ENCODE peak calls at places on chromosomes 2 and 18, in six cellular contexts. W is K562, U is HCT116, Q is SK-N-SH, A is HepG2, J is GM12878. X is an unnamed sample.

GRCh38 chr2:20423847-20424246 is 23.0 kb upstream of the RHOB start:
- DNase-seq in W (no peak), U (no peak), Q (no peak), A (no peak), J (no peak), X (no peak)

GRCh38 chr18:37299471-37300304 is 265.9 kb downstream of the CELF4 start:
- DNase-seq in W (peak), U (peak), Q (peak), A (peak), J (peak), X (no peak)

GRCh38 chr2:166127217-166128155 is at the start of gene SCN1A:
- DNase-seq in W (peak), U (peak), Q (peak), A (peak), J (no peak), X (no peak)

GRCh38 chr2:135987441-135987840 is 2.0 kb upstream of the DARS1 start:
- DNase-seq in W (no peak), U (no peak), Q (no peak), A (no peak), J (no peak), X (no peak)

GRCh38 chr2:38581193-38582147 is 21.3 kb downstream of the HNRNPLL start:
- DNase-seq in W (peak), U (peak), Q (peak), A (peak), J (peak), X (no peak)

GRCh38 chr18:23453657-23454011 is 547 bp downstream of the RIOK3 start:
- DNase-seq in W (peak), U (no peak), Q (no peak), A (peak), J (no peak), X (no peak)

GRCh38 chr2:64056021-64056420 is 36.8 kb upstream of the VPS54 start:
- DNase-seq in W (no peak), U (no peak), Q (peak), A (no peak), J (no peak), X (no peak)

GRCh38 chr2:119431976-119432881 is 575 bp downstream of the TMEM37 start:
- DNase-seq in W (peak), U (no peak), Q (no peak), A (no peak), J (no peak), X (peak)

GRCh38 chr2:39632871-39633270 is 32.8 kb upstream of the TMEM178A start:
- DNase-seq in W (no peak), U (no peak), Q (no peak), A (no peak), J (no peak), X (no peak)

GRCh38 chr2:113391073-113391472 is 46.4 kb upstream of the ZNG1B start:
- DNase-seq in W (no peak), U (no peak), Q (no peak), A (no peak), J (no peak), X (no peak)

GRCh38 chr2:218605438-218605837 is 2.3 kb upstream of the PLCD4 start:
- DNase-seq in W (no peak), U (no peak), Q (peak), A (no peak), J (no peak), X (no peak)

GRCh38 chr2:84919885-84920580 is 14.6 kb downstream of the TMSB10 start:
- DNase-seq in W (peak), U (peak), Q (no peak), A (peak), J (no peak), X (no peak)

GRCh38 chr18:79411614-79412526 is 16.1 kb downstream of the NFATC1 start:
- DNase-seq in W (no peak), U (no peak), Q (no peak), A (no peak), J (no peak), X (no peak)

GRCh38 chr18:76380791-76381405 is 114.1 kb downstream of the ZNF516 start:
- DNase-seq in W (peak), U (peak), Q (no peak), A (no peak), J (no peak), X (peak)

GRCh38 chr2:171513719-171514160 is 8.5 kb upstream of the CYBRD1 start:
- DNase-seq in W (peak), U (no peak), Q (no peak), A (no peak), J (peak), X (no peak)

GRCh38 chr2:217673555-217674088 is 329.2 kb downstream of the TNS1 start:
- DNase-seq in W (no peak), U (no peak), Q (no peak), A (no peak), J (no peak), X (no peak)

GRCh38 chr2:225040862-225041209 is 1.4 kb downstream of the DOCK10 start:
- DNase-seq in W (no peak), U (no peak), Q (peak), A (no peak), J (no peak), X (no peak)

GRCh38 chr2:2324565-2325101 is 6.4 kb downstream of the MYT1L start:
- DNase-seq in W (no peak), U (no peak), Q (peak), A (no peak), J (no peak), X (no peak)

GRCh38 chr2:112692496-112692911 is 28.3 kb upstream of the NT5DC4 start:
- DNase-seq in W (peak), U (peak), Q (no peak), A (peak), J (peak), X (peak)

GRCh38 chr2:68741238-68741637 is 6.6 kb downstream of the ARHGAP25 start:
- DNase-seq in W (no peak), U (no peak), Q (no peak), A (no peak), J (no peak), X (no peak)

GRCh38 chr2:10414000-10414451 is 34.1 kb downstream of the ODC1 start:
- DNase-seq in W (no peak), U (no peak), Q (no peak), A (no peak), J (no peak), X (no peak)

GRCh38 chr2:109649736-109650695 is 35.9 kb downstream of the SOWAHC start:
- DNase-seq in W (no peak), U (no peak), Q (no peak), A (no peak), J (no peak), X (no peak)

GRCh38 chr2:50951416-50951815 is 80.5 kb downstream of the NRXN1 start:
- DNase-seq in W (no peak), U (no peak), Q (no peak), A (no peak), J (no peak), X (no peak)

GRCh38 chr18:8830067-8831060 is 125.0 kb downstream of the MTCL1 start:
- DNase-seq in W (no peak), U (no peak), Q (no peak), A (no peak), J (no peak), X (no peak)

GRCh38 chr2:128836559-128837100 is 518.0 kb upstream of the HS6ST1 start:
- DNase-seq in W (no peak), U (no peak), Q (no peak), A (no peak), J (no peak), X (no peak)

GRCh38 chr2:1752751-1753150 is 8.4 kb upstream of the PXDN start:
- DNase-seq in W (no peak), U (no peak), Q (no peak), A (no peak), J (no peak), X (no peak)

DNA sequence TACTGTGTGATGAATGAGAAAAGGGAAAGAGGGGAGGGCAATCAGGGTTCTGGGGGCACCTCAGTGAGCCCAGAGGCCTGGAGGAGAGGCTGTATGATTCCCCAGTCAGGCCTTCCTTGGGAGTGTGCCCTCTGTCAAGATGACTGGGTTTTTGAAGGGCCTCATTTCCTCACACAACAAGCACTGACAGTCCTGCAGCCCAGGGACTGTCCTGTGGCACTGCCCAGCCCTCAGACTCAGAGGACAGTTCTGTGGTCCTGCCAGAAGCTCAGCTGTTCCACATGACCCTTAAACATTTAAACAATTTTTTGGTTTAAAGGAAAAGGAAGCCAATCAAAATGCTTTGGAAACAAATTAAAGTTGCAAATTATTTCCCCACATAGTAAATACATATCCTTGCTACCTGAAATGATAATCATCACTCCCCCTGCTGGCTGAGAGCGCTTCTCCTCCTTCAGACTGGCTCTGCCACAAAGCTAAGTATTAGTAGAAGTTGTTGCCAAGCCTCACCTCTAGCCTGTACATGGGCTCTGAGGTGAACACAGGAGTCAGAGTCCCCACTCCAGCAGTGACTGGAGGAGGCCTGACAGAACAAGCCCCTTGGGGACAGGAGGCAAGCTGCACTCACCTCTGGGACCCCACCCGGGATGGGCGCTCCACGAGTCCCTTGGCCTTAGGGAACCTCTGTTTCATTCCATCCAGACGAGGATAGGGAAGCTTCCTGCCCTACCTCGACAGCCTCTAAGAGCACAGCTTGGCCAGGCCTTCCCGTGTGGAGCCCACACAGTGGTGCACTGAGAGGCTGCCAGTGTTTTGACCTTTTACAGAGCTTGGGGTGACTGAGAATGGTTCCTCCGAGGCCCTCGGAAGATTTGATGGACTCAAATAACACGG is 91.2 kb upstream of the SMAD7 start:
- DNase-seq in W (peak), U (peak), Q (no peak), A (peak), J (no peak), X (no peak)
- TF ChIP-seq MAX in W (no peak), U (no peak), Q (no peak), A (no peak), J (no peak), X (no peak)

GRCh38 chr18:58310517-58310916 is 266.5 kb downstream of the NEDD4L start:
- DNase-seq in W (no peak), U (no peak), Q (no peak), A (no peak), J (no peak), X (no peak)
- TF ChIP-seq JUND in W (no peak), U (no peak), Q (no peak), A (no peak), J (no peak), X (no peak)

GRCh38 chr2:173241643-173242042 is 113.0 kb upstream of the CDCA7 start:
- DNase-seq in W (no peak), U (no peak), Q (no peak), A (no peak), J (no peak), X (no peak)

GRCh38 chr2:173235947-173236803 is 118.5 kb upstream of the CDCA7 start:
- DNase-seq in W (no peak), U (no peak), Q (no peak), A (no peak), J (no peak), X (peak)

GRCh38 chr2:173238385-173238784 is 116.3 kb upstream of the CDCA7 start:
- DNase-seq in W (no peak), U (no peak), Q (no peak), A (peak), J (no peak), X (no peak)

GRCh38 chr2:173240083-173240482 is 114.6 kb upstream of the CDCA7 start:
- DNase-seq in W (no peak), U (no peak), Q (no peak), A (no peak), J (no peak), X (no peak)

DNA sequence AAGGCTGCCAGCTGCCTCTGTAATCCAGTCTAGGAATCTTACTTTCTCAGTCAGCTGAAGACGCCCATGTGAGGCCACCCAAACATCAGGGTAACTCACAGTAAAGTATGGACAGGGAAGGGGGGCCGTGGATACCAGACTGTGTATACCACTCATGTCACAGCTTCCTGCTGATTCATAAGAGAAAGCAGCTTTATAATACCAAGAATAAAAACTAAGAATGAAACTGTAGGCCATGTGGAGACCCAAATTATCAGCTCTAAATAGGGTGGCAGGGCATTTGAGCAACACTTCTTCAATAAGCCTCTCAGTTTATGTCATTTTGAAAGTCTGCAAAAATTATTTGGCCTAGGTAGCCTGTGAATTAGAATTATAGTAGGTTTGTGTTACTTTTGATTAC is 115.0 kb upstream of the CDCA7 start:
- DNase-seq in W (no peak), U (no peak), Q (no peak), A (no peak), J (peak), X (no peak)
- TF ChIP-seq MAX in W (no peak), U (no peak), Q (no peak), A (no peak), J (no peak), X (no peak)

DNA sequence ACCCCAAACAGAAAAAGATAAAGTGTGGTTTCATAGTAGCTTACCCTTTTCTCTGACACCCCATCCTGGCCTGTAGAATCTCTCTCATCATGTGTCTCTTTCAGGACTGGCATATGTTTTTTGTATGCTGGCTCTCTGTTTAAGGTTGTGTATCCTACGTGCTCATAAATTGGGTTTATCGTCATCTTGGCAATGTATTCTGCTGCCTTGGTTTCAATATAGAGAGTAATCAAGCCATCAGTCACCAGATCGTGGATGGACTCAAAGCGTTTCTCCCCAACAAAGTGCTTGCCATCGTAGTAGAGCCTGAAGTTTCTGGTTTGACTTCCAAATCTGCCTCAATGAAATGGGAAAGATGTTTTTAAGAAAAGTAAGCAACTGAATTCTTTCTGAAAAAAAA is 113.5 kb upstream of the CHRNA1 start:
- DNase-seq in W (no peak), U (no peak), Q (peak), A (no peak), J (no peak), X (no peak)
- TF ChIP-seq JUND in W (no peak), U (no peak), Q (no peak), A (no peak), J (no peak), X (no peak)

DNA sequence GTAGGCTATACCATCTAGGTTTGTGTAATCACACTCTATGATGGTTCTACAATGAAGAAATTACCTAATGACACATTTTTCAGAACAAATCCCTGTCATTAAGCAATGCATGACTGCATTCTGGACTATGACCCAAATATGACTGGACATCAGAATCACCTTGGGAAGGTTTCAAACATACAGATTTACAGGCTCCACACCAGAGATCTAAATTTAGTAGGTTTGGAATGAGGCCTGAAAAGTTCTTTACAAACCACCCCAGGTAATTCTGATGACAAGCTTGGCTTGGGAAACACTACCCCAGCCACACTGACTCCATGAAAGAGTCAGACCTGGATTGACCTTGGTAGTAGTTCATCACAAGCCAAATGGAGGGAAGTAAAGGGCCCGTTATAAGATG is 52.2 kb upstream of the NFE2L2 start:
- DNase-seq in W (no peak), U (no peak), Q (no peak), A (peak), J (no peak), X (no peak)
- TF ChIP-seq MAX in W (no peak), U (no peak), Q (no peak), A (no peak), J (no peak), X (no peak)

GRCh38 chr18:69599377-69599776 is 198.7 kb downstream of the DOK6 start:
- DNase-seq in W (no peak), U (no peak), Q (no peak), A (no peak), J (no peak), X (no peak)
- TF ChIP-seq JUND in W (no peak), U (no peak), Q (no peak), A (no peak), J (no peak), X (no peak)

DNA sequence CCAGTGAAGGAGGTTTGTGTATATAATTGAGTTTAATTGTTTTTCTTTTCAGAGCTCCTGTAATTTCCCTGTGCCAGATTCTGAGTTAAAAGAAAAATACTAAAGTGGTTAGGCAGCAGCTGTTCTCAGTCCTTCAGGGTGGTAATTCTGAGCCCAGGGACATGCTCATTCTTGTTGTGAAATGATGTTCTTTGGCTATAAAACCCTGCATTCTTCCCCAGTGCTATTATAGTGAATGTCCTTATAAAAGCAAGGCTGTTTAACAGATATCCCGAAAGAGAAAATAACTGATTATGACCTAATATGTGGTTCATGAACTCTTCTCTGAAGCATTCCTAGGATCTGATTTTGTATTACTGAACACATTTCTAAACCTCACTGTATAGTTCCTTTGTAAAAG is 34.0 kb downstream of the ADAM23 start:
- DNase-seq in W (no peak), U (no peak), Q (no peak), A (no peak), J (no peak), X (no peak)
- TF ChIP-seq MAX in W (no peak), U (no peak), Q (no peak), A (no peak), J (no peak), X (no peak)

DNA sequence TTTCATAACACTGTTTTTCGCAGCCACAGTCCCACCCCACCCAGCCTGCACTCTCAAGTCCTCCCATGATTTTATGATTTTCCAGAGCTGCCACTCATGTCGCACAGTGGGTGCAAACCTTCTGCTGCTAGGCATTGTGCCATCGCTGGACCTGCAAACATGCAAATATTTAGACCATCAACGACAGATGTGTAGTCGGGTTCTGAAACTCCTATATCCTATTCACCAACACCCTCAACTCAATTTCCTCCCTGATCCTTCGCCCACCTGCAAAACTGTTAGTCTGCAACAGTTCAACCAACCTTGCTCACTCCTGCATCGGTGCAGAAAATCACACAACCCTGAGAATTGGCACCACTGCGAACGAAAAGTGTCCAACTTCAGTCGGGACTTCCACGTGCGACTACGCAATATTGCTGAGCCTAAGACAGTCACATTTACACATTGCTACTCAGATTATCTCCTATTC is 884 bp upstream of the ALS2 start:
- DNase-seq in W (no peak), U (no peak), Q (peak), A (no peak), J (no peak), X (peak)
- TF ChIP-seq JUND in W (no peak), U (no peak), Q (no peak), A (no peak), J (no peak), X (no peak)

GRCh38 chr18:68922392-68922791 is 124.5 kb downstream of the CCDC102B start:
- DNase-seq in W (no peak), U (no peak), Q (no peak), A (no peak), J (no peak), X (no peak)

GRCh38 chr18:68919900-68920299 is 122.0 kb downstream of the CCDC102B start:
- DNase-seq in W (no peak), U (no peak), Q (no peak), A (peak), J (no peak), X (no peak)

GRCh38 chr18:68928762-68929675 is 131.1 kb downstream of the CCDC102B start:
- DNase-seq in W (no peak), U (no peak), Q (no peak), A (no peak), J (no peak), X (no peak)

DNA sequence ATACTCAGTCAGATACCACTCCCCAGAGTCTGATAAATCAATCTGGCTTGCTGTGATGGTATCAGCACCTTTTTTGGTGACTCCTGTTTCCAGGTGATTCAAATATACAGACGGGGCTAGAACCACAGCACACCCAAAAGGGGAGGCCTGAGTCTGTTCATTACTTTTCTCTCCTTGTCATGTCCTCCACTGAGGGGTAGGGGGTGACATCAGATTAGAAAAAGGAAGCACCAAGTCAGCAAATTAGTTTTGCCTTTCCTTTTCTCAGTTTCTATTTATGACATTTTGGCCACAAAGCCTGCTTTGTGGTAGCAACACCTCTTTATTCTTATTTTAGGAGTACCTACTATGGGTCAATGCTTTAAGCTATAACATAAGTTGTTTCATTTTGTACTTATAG is 127.4 kb downstream of the CCDC102B start:
- DNase-seq in W (no peak), U (no peak), Q (no peak), A (peak), J (no peak), X (no peak)
- TF ChIP-seq MAX in W (no peak), U (no peak), Q (no peak), A (no peak), J (no peak), X (no peak)

X was measured in H1.